ENCODE peak calls at places on chromosome 13, in four cellular contexts. X, R, V and K are unnamed samples.

GRCh38 chr13:74930402-74931165 is 551.4 kb downstream of the TBC1D4 start:
- DNase-seq in X (no peak), V (no peak), R (peak), K (no peak)

GRCh38 chr13:107568181-107568580 is 647.2 kb downstream of the LIG4 start:
- DNase-seq in X (no peak), V (no peak), R (no peak), K (no peak)

GRCh38 chr13:67238277-67238859 is 8.2 kb upstream of the PCDH9 start:
- DNase-seq in V (peak), X (no peak), R (peak), K (no peak)

GRCh38 chr13:53010374-53011105 is 18.1 kb upstream of the OLFM4 start:
- DNase-seq in R (no peak), V (no peak), X (no peak), K (no peak)

GRCh38 chr13:111404746-111405145 is 84.3 kb downstream of the TEX29 start:
- DNase-seq in V (no peak), R (no peak), X (no peak), K (no peak)

GRCh38 chr13:39376088-39376487 is 226.9 kb downstream of the LHFPL6 start:
- DNase-seq in X (no peak), V (no peak), R (no peak), K (no peak)

GRCh38 chr13:94343243-94343585 is 136.3 kb downstream of the DCT start:
- DNase-seq in R (no peak), X (no peak), V (no peak), K (no peak)

GRCh38 chr13:23386533-23386932 is 47.0 kb downstream of the SACS start:
- DNase-seq in V (no peak), R (no peak), X (no peak), K (no peak)

GRCh38 chr13:19643652-19644051 is 10.2 kb downstream of the MPHOSPH8 start:
- DNase-seq in R (no peak), X (no peak), V (no peak), K (no peak)

GRCh38 chr13:93270769-93271753 is 44.5 kb downstream of the GPC6 start:
- DNase-seq in X (no peak), V (peak), R (no peak), K (no peak)

GRCh38 chr13:95123726-95124125 is 177.5 kb downstream of the ABCC4 start:
- DNase-seq in R (no peak), V (no peak), X (no peak), K (no peak)

GRCh38 chr13:103539265-103539664 is 473.0 kb upstream of the SLC10A2 start:
- DNase-seq in X (peak), V (no peak), R (no peak), K (no peak)

GRCh38 chr13:37788346-37788745 is 81.2 kb downstream of the TRPC4 start:
- DNase-seq in X (no peak), V (peak), R (peak), K (no peak)
- TF ChIP-seq CTCF in X (no peak), V (no peak), R (no peak), K (no peak)

GRCh38 chr13:43783820-43784219 is 3.0 kb downstream of the ENOX1 start:
- DNase-seq in R (peak), V (peak), X (no peak), K (no peak)
- TF ChIP-seq CTCF in R (no peak), V (no peak), X (no peak), K (no peak)

GRCh38 chr13:44651209-44651608 is 75.1 kb upstream of the TSC22D1 start:
- DNase-seq in R (no peak), X (no peak), V (no peak), K (no peak)

GRCh38 chr13:44649118-44649455 is 73.0 kb upstream of the TSC22D1 start:
- DNase-seq in V (no peak), R (no peak), X (no peak), K (no peak)

GRCh38 chr13:44649834-44650233 is 73.7 kb upstream of the TSC22D1 start:
- DNase-seq in V (no peak), R (no peak), X (no peak), K (no peak)

GRCh38 chr13:44646044-44646443 is 69.9 kb upstream of the TSC22D1 start:
- DNase-seq in V (no peak), R (no peak), X (no peak), K (no peak)

GRCh38 chr13:44648392-44649117 is 72.4 kb upstream of the TSC22D1 start:
- DNase-seq in V (peak), R (peak), X (no peak), K (no peak)
- TF ChIP-seq CTCF in V (peak), R (peak), X (peak), K (peak)

DNA sequence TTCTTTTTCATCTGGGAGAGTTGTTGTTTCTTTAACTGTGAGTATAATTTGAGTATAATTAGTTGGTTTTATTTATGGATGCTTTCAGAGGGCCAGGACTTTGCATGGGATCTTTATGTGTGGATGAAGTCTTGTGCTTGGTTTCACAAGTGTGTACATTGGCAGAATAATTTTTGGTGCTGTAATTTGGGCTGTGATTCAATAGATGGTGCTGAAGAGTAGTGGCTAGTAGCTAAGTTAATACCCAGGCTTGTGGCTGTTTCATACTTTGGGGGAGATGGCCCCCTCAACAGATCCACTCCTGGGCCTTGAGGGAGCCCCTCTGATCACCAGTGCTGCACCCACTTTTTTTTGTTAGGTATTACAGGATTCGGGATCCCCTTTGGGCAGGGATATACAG is 1142.4 kb downstream of the SLITRK1 start:
- DNase-seq in X (no peak), V (peak), R (peak), K (no peak)
- TF ChIP-seq CTCF in X (no peak), V (peak), R (no peak), K (no peak)

GRCh38 chr13:48944221-48944620 is 31.5 kb upstream of the FNDC3A start:
- DNase-seq in V (peak), R (peak), X (no peak), K (no peak)

GRCh38 chr13:48949566-48950506 is 25.9 kb upstream of the FNDC3A start:
- DNase-seq in R (no peak), X (no peak), V (peak), K (no peak)

GRCh38 chr13:48942131-48942530 is 33.6 kb upstream of the FNDC3A start:
- DNase-seq in X (no peak), R (peak), V (peak), K (no peak)

GRCh38 chr13:48946163-48946562 is 29.5 kb upstream of the FNDC3A start:
- DNase-seq in R (no peak), X (no peak), V (no peak), K (no peak)

GRCh38 chr13:48945626-48946025 is 30.1 kb upstream of the FNDC3A start:
- DNase-seq in V (no peak), R (no peak), X (no peak), K (no peak)
- TF ChIP-seq CTCF in V (no peak), R (no peak), X (no peak), K (no peak)

GRCh38 chr13:25324100-25324499 is 22.7 kb downstream of the NUP58 start:
- DNase-seq in X (no peak), V (no peak), R (no peak), K (no peak)
- TF ChIP-seq CTCF in X (no peak), V (no peak), R (no peak), K (no peak)

GRCh38 chr13:28531195-28531955 is 36.4 kb upstream of the FLT1 start:
- DNase-seq in X (no peak), V (peak), R (peak), K (no peak)

GRCh38 chr13:28531956-28532225 is 37.0 kb upstream of the FLT1 start:
- DNase-seq in X (no peak), V (no peak), R (no peak), K (no peak)

GRCh38 chr13:28529836-28530235 is 34.9 kb upstream of the FLT1 start:
- DNase-seq in X (no peak), R (no peak), V (no peak), K (no peak)

GRCh38 chr13:28532226-28533048 is 37.5 kb upstream of the FLT1 start:
- DNase-seq in R (peak), V (peak), X (no peak), K (no peak)

DNA sequence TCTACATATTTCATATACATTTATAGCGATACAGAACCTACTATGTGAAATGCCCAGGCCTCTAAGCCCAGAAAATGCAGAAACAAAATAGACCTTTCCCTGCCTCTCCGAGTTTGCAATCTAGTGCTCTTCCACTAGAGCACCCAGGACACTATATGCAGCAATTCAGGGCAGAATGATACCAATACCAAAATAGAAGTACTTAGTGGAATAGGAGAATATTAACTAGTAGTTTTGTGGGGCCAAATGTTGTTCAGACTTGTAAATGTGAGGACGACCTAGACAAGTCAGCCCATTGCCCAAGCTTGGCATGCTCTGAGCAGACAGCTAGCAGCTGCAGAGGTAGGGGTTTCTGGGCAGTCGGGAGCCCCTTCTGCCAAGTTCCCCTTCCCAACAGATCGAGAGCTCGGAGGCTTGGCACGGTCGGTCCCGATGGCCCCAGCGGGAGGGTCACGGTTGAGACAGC is 35.8 kb upstream of the FLT1 start:
- DNase-seq in X (no peak), V (peak), R (peak), K (no peak)
- TF ChIP-seq CTCF in X (no peak), V (peak), R (peak), K (no peak)

GRCh38 chr13:32168136-32168535 is 136.6 kb downstream of the FRY start:
- DNase-seq in V (no peak), R (peak), X (no peak), K (no peak)

GRCh38 chr13:32159147-32159869 is 127.7 kb downstream of the FRY start:
- DNase-seq in R (peak), X (no peak), V (peak), K (no peak)

GRCh38 chr13:32165791-32166190 is 134.2 kb downstream of the FRY start:
- DNase-seq in V (no peak), R (peak), X (peak), K (no peak)

GRCh38 chr13:32164622-32165268 is 133.2 kb downstream of the FRY start:
- DNase-seq in V (peak), R (peak), X (no peak), K (no peak)
- TF ChIP-seq CTCF in V (peak), R (peak), X (peak), K (peak)

DNA sequence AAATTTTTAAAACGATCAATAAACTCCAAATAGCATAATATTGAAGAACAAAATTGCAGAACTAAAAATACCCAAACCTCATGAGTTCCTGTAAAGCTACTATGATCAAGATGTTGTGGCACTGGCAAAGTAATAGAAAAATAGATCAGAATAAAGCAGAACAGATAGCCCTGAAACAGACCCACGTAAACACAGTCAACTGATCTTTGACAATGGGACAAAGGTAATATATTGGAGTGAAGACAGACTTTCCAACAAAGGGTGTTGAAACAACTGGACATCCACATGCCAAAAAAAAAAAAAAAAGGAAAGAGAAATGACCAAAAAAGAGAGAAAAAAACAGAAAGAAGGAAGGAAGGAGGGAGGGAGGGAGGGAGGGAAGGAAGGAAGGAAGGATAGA is 138.7 kb downstream of the IRS2 start:
- DNase-seq in V (no peak), R (no peak), X (no peak), K (no peak)
- TF ChIP-seq CTCF in V (no peak), R (no peak), X (no peak), K (no peak)